ENCODE peak calls at places on chromosomes 6 and 20, in seven cellular contexts. One of them, this sample, is unnamed.

GRCh38 chr6:130720076-130720475 is 107.1 kb upstream of the SMLR1 start:
- DNase-seq in IMR-90: no peak
- DNase-seq in neuronal stem cell: no peak
- DNase-seq in mesenchymal stem cell: no peak
- DNase-seq in trophoblast cell: no peak
- DNase-seq in H1: no peak
- DNase-seq in mesendoderm: no peak
- DNase-seq in this sample: no peak

GRCh38 chr6:67885081-67886033 is 749.7 kb upstream of the ADGRB3 start:
- DNase-seq in trophoblast cell: no peak
- DNase-seq in H1: no peak
- DNase-seq in mesenchymal stem cell: no peak
- DNase-seq in neuronal stem cell: no peak
- DNase-seq in mesendoderm: no peak
- DNase-seq in IMR-90: no peak
- DNase-seq in this sample: no peak

GRCh38 chr6:134517145-134517658 is 199.3 kb upstream of the SGK1 start:
- DNase-seq in IMR-90: peak
- DNase-seq in mesenchymal stem cell: peak
- DNase-seq in trophoblast cell: peak
- DNase-seq in H1: peak
- DNase-seq in neuronal stem cell: no peak
- DNase-seq in mesendoderm: peak
- DNase-seq in this sample: peak

GRCh38 chr6:36499918-36500317 is 47.4 kb downstream of the STK38 start:
- DNase-seq in mesendoderm: no peak
- DNase-seq in H1: no peak
- DNase-seq in neuronal stem cell: no peak
- DNase-seq in IMR-90: peak
- DNase-seq in trophoblast cell: no peak
- DNase-seq in mesenchymal stem cell: no peak
- DNase-seq in this sample: no peak

GRCh38 chr6:165769884-165770283 is 106.8 kb upstream of the PDE10A start:
- DNase-seq in IMR-90: no peak
- DNase-seq in mesendoderm: no peak
- DNase-seq in H1: no peak
- DNase-seq in mesenchymal stem cell: no peak
- DNase-seq in neuronal stem cell: no peak
- DNase-seq in trophoblast cell: no peak
- DNase-seq in this sample: no peak

GRCh38 chr6:156021746-156022396 is 566.2 kb upstream of the NOX3 start:
- DNase-seq in neuronal stem cell: no peak
- DNase-seq in trophoblast cell: no peak
- DNase-seq in IMR-90: peak
- DNase-seq in H1: no peak
- DNase-seq in mesenchymal stem cell: peak
- DNase-seq in mesendoderm: no peak
- DNase-seq in this sample: no peak

GRCh38 chr20:48295445-48295903 is 510.2 kb upstream of the SULF2 start:
- DNase-seq in mesenchymal stem cell: peak
- DNase-seq in trophoblast cell: peak
- DNase-seq in IMR-90: peak
- DNase-seq in mesendoderm: peak
- DNase-seq in neuronal stem cell: peak
- DNase-seq in H1: no peak
- DNase-seq in this sample: peak

GRCh38 chr6:53679446-53679933 is 13.9 kb upstream of the KLHL31 start:
- DNase-seq in mesenchymal stem cell: peak
- DNase-seq in trophoblast cell: peak
- DNase-seq in mesendoderm: peak
- DNase-seq in IMR-90: peak
- DNase-seq in H1: peak
- DNase-seq in neuronal stem cell: no peak
- DNase-seq in this sample: peak

GRCh38 chr6:106820412-106820852 is 154.1 kb downstream of the CD24 start:
- DNase-seq in H1: no peak
- DNase-seq in trophoblast cell: peak
- DNase-seq in neuronal stem cell: no peak
- DNase-seq in IMR-90: peak
- DNase-seq in mesendoderm: peak
- DNase-seq in mesenchymal stem cell: peak
- DNase-seq in this sample: no peak

DNA sequence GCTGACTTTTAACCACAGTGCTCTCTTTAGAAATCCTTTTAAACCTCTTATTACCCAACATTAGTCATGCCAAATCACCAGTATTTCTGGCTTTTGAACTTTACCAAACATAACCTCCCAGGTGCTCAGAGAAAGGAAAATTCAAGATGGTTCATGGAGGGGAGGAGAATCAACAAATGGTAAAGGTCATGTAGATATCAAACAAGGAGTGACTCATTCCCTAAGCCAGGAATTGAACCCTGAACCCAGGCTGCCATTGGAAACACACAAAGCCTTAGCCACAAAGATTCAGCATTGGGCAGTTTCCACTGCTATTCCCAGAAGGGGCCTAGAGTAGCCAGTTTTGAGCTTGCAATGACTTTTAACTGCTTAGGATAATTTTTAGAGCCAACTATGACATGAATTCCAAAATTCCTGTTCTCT is 21.6 kb upstream of the ENTPD6 start:
- DNase-seq in mesendoderm: no peak
- DNase-seq in neuronal stem cell: no peak
- DNase-seq in trophoblast cell: no peak
- DNase-seq in mesenchymal stem cell: no peak
- DNase-seq in IMR-90: no peak
- DNase-seq in H1: no peak
- DNase-seq in this sample: no peak
- H4K8ac ChIP-seq in mesendoderm: no peak
- H4K8ac ChIP-seq in neuronal stem cell: no peak
- H4K8ac ChIP-seq in trophoblast cell: no peak
- H4K8ac ChIP-seq in mesenchymal stem cell: no peak
- H4K8ac ChIP-seq in IMR-90: no peak
- H4K8ac ChIP-seq in H1: no peak
- H4K8ac ChIP-seq in this sample: no peak

DNA sequence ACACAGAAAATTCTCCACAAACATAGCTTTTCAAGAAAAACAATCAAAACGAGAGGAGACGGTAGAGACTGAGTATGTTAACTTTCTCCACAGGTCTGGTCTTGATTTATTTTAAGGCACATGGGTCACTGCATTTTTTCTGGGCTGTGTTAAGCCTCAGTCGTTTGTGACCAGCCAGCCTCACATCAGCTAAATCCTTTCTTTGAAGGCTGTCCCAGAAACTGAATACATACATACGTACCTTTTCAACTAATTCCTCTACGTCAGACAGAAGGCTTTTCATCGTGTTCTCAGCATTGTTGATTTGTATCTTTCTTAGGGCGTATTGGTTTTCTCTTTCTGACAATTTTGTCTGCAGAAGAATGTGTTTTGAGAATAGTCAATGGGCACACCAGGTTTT is 69.4 kb downstream of the LAMA4 start:
- DNase-seq in H1: no peak
- DNase-seq in IMR-90: no peak
- DNase-seq in neuronal stem cell: no peak
- DNase-seq in mesenchymal stem cell: no peak
- DNase-seq in trophoblast cell: peak
- DNase-seq in mesendoderm: no peak
- DNase-seq in this sample: no peak
- H4K8ac ChIP-seq in H1: no peak
- H4K8ac ChIP-seq in IMR-90: no peak
- H4K8ac ChIP-seq in neuronal stem cell: no peak
- H4K8ac ChIP-seq in mesenchymal stem cell: no peak
- H4K8ac ChIP-seq in trophoblast cell: no peak
- H4K8ac ChIP-seq in mesendoderm: no peak
- H4K8ac ChIP-seq in this sample: no peak

GRCh38 chr6:129331450-129332138 is 378.4 kb downstream of the ARHGAP18 start:
- DNase-seq in mesendoderm: peak
- DNase-seq in H1: no peak
- DNase-seq in mesenchymal stem cell: peak
- DNase-seq in neuronal stem cell: no peak
- DNase-seq in trophoblast cell: no peak
- DNase-seq in IMR-90: peak
- DNase-seq in this sample: no peak
- H4K8ac ChIP-seq in mesendoderm: no peak
- H4K8ac ChIP-seq in H1: no peak
- H4K8ac ChIP-seq in mesenchymal stem cell: no peak
- H4K8ac ChIP-seq in neuronal stem cell: no peak
- H4K8ac ChIP-seq in trophoblast cell: no peak
- H4K8ac ChIP-seq in IMR-90: peak
- H4K8ac ChIP-seq in this sample: no peak

GRCh38 chr20:51757226-51757625 is 11.0 kb downstream of the ATP9A start:
- DNase-seq in IMR-90: no peak
- DNase-seq in neuronal stem cell: no peak
- DNase-seq in trophoblast cell: no peak
- DNase-seq in mesenchymal stem cell: no peak
- DNase-seq in mesendoderm: no peak
- DNase-seq in H1: no peak
- DNase-seq in this sample: no peak
- H4K8ac ChIP-seq in IMR-90: no peak
- H4K8ac ChIP-seq in neuronal stem cell: no peak
- H4K8ac ChIP-seq in trophoblast cell: no peak
- H4K8ac ChIP-seq in mesenchymal stem cell: peak
- H4K8ac ChIP-seq in mesendoderm: no peak
- H4K8ac ChIP-seq in H1: no peak
- H4K8ac ChIP-seq in this sample: no peak

DNA sequence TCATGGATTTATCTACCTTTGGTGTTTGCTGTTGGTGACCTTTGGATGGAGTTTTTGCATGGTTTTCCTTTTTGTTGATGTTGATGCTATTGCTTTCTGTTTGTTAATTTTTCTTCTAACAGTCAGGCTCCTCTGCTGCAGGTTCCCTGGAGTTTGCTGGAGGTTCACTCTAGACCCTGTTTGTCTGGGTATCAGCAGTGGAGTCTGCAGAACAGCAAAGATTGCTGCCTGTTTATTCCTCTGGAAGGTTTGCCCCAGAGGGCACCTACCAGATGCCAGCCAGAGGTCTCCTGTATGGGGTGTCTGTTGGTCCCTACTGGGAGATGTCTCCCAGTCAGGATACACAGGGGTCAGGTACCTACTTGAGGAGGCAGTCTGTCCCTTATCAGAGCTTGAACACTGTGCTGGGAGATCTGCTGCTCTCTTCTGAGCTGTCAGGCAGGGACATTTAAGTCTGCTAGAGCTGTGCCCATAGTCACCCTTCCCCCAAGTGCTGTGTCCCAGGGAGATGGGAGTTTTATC is 9.2 kb upstream of the ZNF337 start:
- DNase-seq in neuronal stem cell: no peak
- DNase-seq in mesenchymal stem cell: no peak
- DNase-seq in H1: no peak
- DNase-seq in IMR-90: no peak
- DNase-seq in mesendoderm: no peak
- DNase-seq in trophoblast cell: no peak
- DNase-seq in this sample: no peak
- H4K8ac ChIP-seq in neuronal stem cell: no peak
- H4K8ac ChIP-seq in mesenchymal stem cell: no peak
- H4K8ac ChIP-seq in H1: no peak
- H4K8ac ChIP-seq in IMR-90: no peak
- H4K8ac ChIP-seq in mesendoderm: no peak
- H4K8ac ChIP-seq in trophoblast cell: no peak
- H4K8ac ChIP-seq in this sample: no peak

GRCh38 chr20:45783656-45784294 is 7.9 kb downstream of the WFDC3 start:
- DNase-seq in IMR-90: no peak
- DNase-seq in H1: no peak
- DNase-seq in mesenchymal stem cell: no peak
- DNase-seq in trophoblast cell: peak
- DNase-seq in mesendoderm: no peak
- DNase-seq in neuronal stem cell: no peak
- DNase-seq in this sample: no peak
- H4K8ac ChIP-seq in IMR-90: peak
- H4K8ac ChIP-seq in H1: no peak
- H4K8ac ChIP-seq in mesenchymal stem cell: peak
- H4K8ac ChIP-seq in trophoblast cell: no peak
- H4K8ac ChIP-seq in mesendoderm: no peak
- H4K8ac ChIP-seq in neuronal stem cell: no peak
- H4K8ac ChIP-seq in this sample: no peak

GRCh38 chr6:21665436-21666199 is 72.1 kb downstream of the SOX4 start:
- DNase-seq in mesenchymal stem cell: no peak
- DNase-seq in H1: peak
- DNase-seq in mesendoderm: peak
- DNase-seq in trophoblast cell: no peak
- DNase-seq in neuronal stem cell: peak
- DNase-seq in IMR-90: no peak
- DNase-seq in this sample: peak

GRCh38 chr6:21666788-21667681 is 73.5 kb downstream of the SOX4 start:
- DNase-seq in trophoblast cell: no peak
- DNase-seq in IMR-90: no peak
- DNase-seq in H1: peak
- DNase-seq in mesenchymal stem cell: no peak
- DNase-seq in mesendoderm: peak
- DNase-seq in neuronal stem cell: peak
- DNase-seq in this sample: peak

GRCh38 chr6:21666200-21666671 is 72.7 kb downstream of the SOX4 start:
- DNase-seq in trophoblast cell: no peak
- DNase-seq in mesenchymal stem cell: no peak
- DNase-seq in H1: peak
- DNase-seq in neuronal stem cell: peak
- DNase-seq in mesendoderm: peak
- DNase-seq in IMR-90: no peak
- DNase-seq in this sample: peak

GRCh38 chr6:21665101-21665435 is 71.5 kb downstream of the SOX4 start:
- DNase-seq in IMR-90: no peak
- DNase-seq in mesendoderm: no peak
- DNase-seq in neuronal stem cell: peak
- DNase-seq in trophoblast cell: peak
- DNase-seq in H1: no peak
- DNase-seq in mesenchymal stem cell: peak
- DNase-seq in this sample: no peak

GRCh38 chr6:21668794-21669193 is 75.2 kb downstream of the SOX4 start:
- DNase-seq in IMR-90: no peak
- DNase-seq in trophoblast cell: no peak
- DNase-seq in mesenchymal stem cell: no peak
- DNase-seq in mesendoderm: no peak
- DNase-seq in neuronal stem cell: no peak
- DNase-seq in H1: no peak
- DNase-seq in this sample: no peak
- H4K8ac ChIP-seq in IMR-90: no peak
- H4K8ac ChIP-seq in trophoblast cell: no peak
- H4K8ac ChIP-seq in mesenchymal stem cell: no peak
- H4K8ac ChIP-seq in mesendoderm: no peak
- H4K8ac ChIP-seq in neuronal stem cell: no peak
- H4K8ac ChIP-seq in H1: no peak
- H4K8ac ChIP-seq in this sample: no peak

GRCh38 chr6:25046942-25047341 is 111.2 kb upstream of the RIPOR2 start:
- DNase-seq in mesendoderm: no peak
- DNase-seq in IMR-90: no peak
- DNase-seq in neuronal stem cell: no peak
- DNase-seq in H1: no peak
- DNase-seq in trophoblast cell: no peak
- DNase-seq in mesenchymal stem cell: no peak
- DNase-seq in this sample: no peak
- H4K8ac ChIP-seq in mesendoderm: no peak
- H4K8ac ChIP-seq in IMR-90: no peak
- H4K8ac ChIP-seq in neuronal stem cell: no peak
- H4K8ac ChIP-seq in H1: no peak
- H4K8ac ChIP-seq in trophoblast cell: no peak
- H4K8ac ChIP-seq in mesenchymal stem cell: no peak
- H4K8ac ChIP-seq in this sample: no peak

GRCh38 chr20:45343445-45343866 is 4.8 kb downstream of the SDC4 start:
- DNase-seq in H1: peak
- DNase-seq in IMR-90: no peak
- DNase-seq in mesenchymal stem cell: no peak
- DNase-seq in neuronal stem cell: no peak
- DNase-seq in trophoblast cell: no peak
- DNase-seq in mesendoderm: peak
- DNase-seq in this sample: no peak
- H4K8ac ChIP-seq in H1: no peak
- H4K8ac ChIP-seq in IMR-90: peak
- H4K8ac ChIP-seq in mesenchymal stem cell: peak
- H4K8ac ChIP-seq in neuronal stem cell: no peak
- H4K8ac ChIP-seq in trophoblast cell: peak
- H4K8ac ChIP-seq in mesendoderm: no peak
- H4K8ac ChIP-seq in this sample: no peak